ENCODE peak calls at places on chromosomes 13 and 19, in four cellular contexts. O is K562, D is HL-60, Z is GM12878. S is an unnamed sample.

GRCh38 chr13:35469781-35470380 is 6.6 kb downstream of the MAB21L1 start:
- DNase-seq in O (no peak), Z (no peak), D (no peak), S (no peak)

GRCh38 chr19:15248648-15249559 is 16.7 kb upstream of the EPHX3 start:
- DNase-seq in O (no peak), D (no peak), Z (no peak), S (no peak)

GRCh38 chr13:35617420-35617819 is 140.9 kb upstream of the MAB21L1 start:
- DNase-seq in D (no peak), O (no peak), Z (no peak), S (no peak)

GRCh38 chr13:28423010-28423409 is 71.9 kb downstream of the FLT1 start:
- DNase-seq in Z (peak), D (peak), O (no peak), S (no peak)

GRCh38 chr19:40223135-40223822 is 3.2 kb downstream of the CCNP start:
- DNase-seq in Z (no peak), O (no peak), D (no peak), S (no peak)

GRCh38 chr19:20359933-20360720 is 193.1 kb downstream of the ZNF486 start:
- DNase-seq in Z (no peak), O (peak), D (no peak), S (no peak)

GRCh38 chr19:47427241-47428176 is 8.2 kb upstream of the MEIS3 start:
- DNase-seq in Z (no peak), O (peak), D (peak), S (peak)

GRCh38 chr19:33298146-33298911 is 4.0 kb downstream of the CEBPA start:
- DNase-seq in O (no peak), D (peak), Z (no peak), S (no peak)

GRCh38 chr13:96299235-96299634 is 209.3 kb downstream of the HS6ST3 start:
- DNase-seq in Z (no peak), D (no peak), O (no peak), S (no peak)

GRCh38 chr13:97855570-97855970 is 97.9 kb upstream of the IPO5 start:
- DNase-seq in D (peak), Z (peak), O (peak), S (no peak)

GRCh38 chr19:57572415-57572947 is 6.2 kb downstream of the ZNF416 start:
- DNase-seq in O (no peak), Z (no peak), D (no peak), S (no peak)

GRCh38 chr19:1407662-1408299 is 395 bp downstream of the DAZAP1 start:
- DNase-seq in D (no peak), Z (no peak), O (no peak), S (no peak)

GRCh38 chr13:75196112-75196855 is 285.7 kb downstream of the TBC1D4 start:
- DNase-seq in O (no peak), Z (no peak), D (no peak), S (no peak)

GRCh38 chr13:44676534-44676933 is 100.4 kb upstream of the TSC22D1 start:
- DNase-seq in Z (no peak), D (no peak), O (no peak), S (no peak)

GRCh38 chr19:1053176-1054101 is 13.5 kb upstream of the ARHGAP45 start:
- DNase-seq in Z (no peak), O (peak), D (no peak), S (no peak)

GRCh38 chr13:85332595-85332994 is 466.6 kb downstream of the SLITRK6 start:
- DNase-seq in Z (no peak), O (no peak), D (no peak), S (no peak)

GRCh38 chr19:47609885-47610545 is 1.1 kb downstream of the BICRA start:
- DNase-seq in Z (no peak), O (peak), D (peak), S (no peak)

GRCh38 chr13:86464193-86464592 is 665.0 kb upstream of the SLITRK6 start:
- DNase-seq in O (no peak), D (no peak), Z (no peak), S (no peak)

GRCh38 chr19:17075860-17076538 is 422 bp downstream of the MYO9B start:
- DNase-seq in O (peak), D (peak), Z (no peak), S (no peak)

GRCh38 chr13:71831716-71832115 is 35.3 kb downstream of the DACH1 start:
- DNase-seq in Z (no peak), D (peak), O (peak), S (no peak)

GRCh38 chr19:51272183-51272817 is 21.4 kb downstream of the SIGLECL1 start:
- DNase-seq in O (peak), D (peak), Z (no peak), S (no peak)

GRCh38 chr13:53064721-53065120 is 36.1 kb downstream of the OLFM4 start:
- DNase-seq in Z (no peak), D (no peak), O (no peak), S (no peak)

GRCh38 chr19:47776568-47776967 is 1.9 kb upstream of the SELENOW start:
- DNase-seq in O (no peak), D (no peak), Z (no peak), S (no peak)

GRCh38 chr13:89375839-89376238 is 1704.7 kb downstream of the SLITRK5 start:
- DNase-seq in O (no peak), D (no peak), Z (no peak), S (no peak)

GRCh38 chr13:103140001-103140671 is 73.9 kb upstream of the SLC10A2 start:
- DNase-seq in O (peak), Z (peak), D (peak), S (peak)

GRCh38 chr13:65310663-65311328 is 1919.3 kb downstream of the PCDH9 start:
- DNase-seq in D (no peak), Z (no peak), O (no peak), S (no peak)

GRCh38 chr19:47351545-47351944 is 2.4 kb downstream of the DHX34 start:
- DNase-seq in O (peak), D (no peak), Z (no peak), S (no peak)

GRCh38 chr19:32407004-32407992 is 1.7 kb downstream of the DPY19L3 start:
- DNase-seq in Z (no peak), D (no peak), O (peak), S (no peak)

GRCh38 chr19:54430306-54431254 is 15.3 kb downstream of the TTYH1 start:
- DNase-seq in D (peak), Z (no peak), O (peak), S (no peak)

GRCh38 chr19:46746281-46746965 is at the start of gene STRN4:
- DNase-seq in D (peak), O (peak), Z (no peak), S (peak)

GRCh38 chr13:105207586-105208293 is 1327.7 kb downstream of the EFNB2 start:
- DNase-seq in O (no peak), D (no peak), Z (no peak), S (no peak)

GRCh38 chr13:49652691-49653305 is 24.5 kb downstream of the ARL11 start:
- DNase-seq in D (peak), Z (no peak), O (peak), S (peak)

GRCh38 chr13:76266566-76266965 is 619.6 kb downstream of the KCTD12 start:
- DNase-seq in D (no peak), O (no peak), Z (no peak), S (no peak)

GRCh38 chr13:113819731-113820715 is 43.9 kb downstream of the GAS6 start:
- DNase-seq in O (no peak), Z (no peak), D (no peak), S (no peak)

GRCh38 chr13:113411216-113412023 is 41.9 kb downstream of the ADPRHL1 start:
- DNase-seq in D (no peak), Z (no peak), O (no peak), S (no peak)

GRCh38 chr13:31045621-31046081 is 113.2 kb downstream of the TEX26 start:
- DNase-seq in Z (peak), D (peak), O (peak), S (no peak)
- TF ChIP-seq SPI1 in Z (no peak), D (no peak), O (peak), S (peak)

GRCh38 chr19:30228113-30228725 is 144.0 kb upstream of the ZNF536 start:
- DNase-seq in O (no peak), Z (no peak), D (no peak), S (no peak)

GRCh38 chr19:30226464-30227070 is 145.6 kb upstream of the ZNF536 start:
- DNase-seq in D (no peak), O (no peak), Z (no peak), S (no peak)

GRCh38 chr19:30228726-30229523 is 143.3 kb upstream of the ZNF536 start:
- DNase-seq in O (no peak), Z (no peak), D (no peak), S (no peak)

GRCh38 chr19:30227071-30227621 is 145.0 kb upstream of the ZNF536 start:
- DNase-seq in Z (no peak), O (no peak), D (no peak), S (no peak)

GRCh38 chr19:30227661-30228112 is 144.5 kb upstream of the ZNF536 start:
- DNase-seq in Z (no peak), O (peak), D (peak), S (peak)
- TF ChIP-seq SPI1 in Z (no peak), O (no peak), D (no peak), S (no peak)

GRCh38 chr19:19105365-19106060 is 32.8 kb downstream of the TMEM161A start:
- DNase-seq in Z (peak), D (no peak), O (peak), S (no peak)
- TF ChIP-seq SPI1 in Z (no peak), D (no peak), O (no peak), S (no peak)

GRCh38 chr13:99895428-99895998 is 76.1 kb downstream of the ZIC5 start:
- DNase-seq in Z (no peak), O (no peak), D (no peak), S (no peak)

GRCh38 chr13:99895999-99896695 is 75.4 kb downstream of the ZIC5 start:
- DNase-seq in D (no peak), Z (no peak), O (no peak), S (no peak)

GRCh38 chr13:99893567-99893966 is 78.0 kb downstream of the ZIC5 start:
- DNase-seq in O (no peak), Z (no peak), D (no peak), S (no peak)

GRCh38 chr13:99894105-99894504 is 77.5 kb downstream of the ZIC5 start:
- DNase-seq in D (no peak), O (no peak), Z (no peak), S (no peak)

DNA sequence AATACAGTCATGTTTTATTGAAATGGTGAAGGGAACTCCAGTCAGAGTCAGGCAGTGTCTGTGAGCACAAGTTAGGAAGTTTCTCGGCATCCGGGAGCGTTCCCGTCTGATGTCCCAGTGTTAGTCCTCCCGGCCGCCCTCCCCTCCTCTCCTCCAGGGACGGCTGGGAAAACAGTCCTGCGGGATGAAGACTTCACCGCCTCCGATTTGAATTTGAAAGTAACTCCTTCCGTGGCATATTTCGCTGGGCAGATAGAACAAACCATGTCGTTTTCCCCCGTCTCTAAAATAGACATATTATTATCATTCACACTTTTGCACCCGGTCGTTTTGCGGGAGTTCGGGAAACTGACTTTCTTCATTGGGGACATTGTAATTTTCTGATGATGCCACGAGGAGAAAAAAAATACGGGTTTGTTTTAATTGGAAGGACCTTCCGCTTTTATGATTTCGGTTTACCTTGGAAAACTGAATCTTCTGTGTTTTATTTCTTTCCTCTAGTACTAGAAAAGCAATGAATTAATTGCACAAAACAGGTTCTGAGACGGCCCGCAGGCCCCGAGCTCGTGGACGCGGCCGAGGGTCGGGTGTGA is 76.6 kb downstream of the ZIC5 start:
- DNase-seq in D (no peak), Z (no peak), O (no peak), S (no peak)
- TF ChIP-seq SPI1 in D (no peak), Z (no peak), O (no peak), S (no peak)

DNA sequence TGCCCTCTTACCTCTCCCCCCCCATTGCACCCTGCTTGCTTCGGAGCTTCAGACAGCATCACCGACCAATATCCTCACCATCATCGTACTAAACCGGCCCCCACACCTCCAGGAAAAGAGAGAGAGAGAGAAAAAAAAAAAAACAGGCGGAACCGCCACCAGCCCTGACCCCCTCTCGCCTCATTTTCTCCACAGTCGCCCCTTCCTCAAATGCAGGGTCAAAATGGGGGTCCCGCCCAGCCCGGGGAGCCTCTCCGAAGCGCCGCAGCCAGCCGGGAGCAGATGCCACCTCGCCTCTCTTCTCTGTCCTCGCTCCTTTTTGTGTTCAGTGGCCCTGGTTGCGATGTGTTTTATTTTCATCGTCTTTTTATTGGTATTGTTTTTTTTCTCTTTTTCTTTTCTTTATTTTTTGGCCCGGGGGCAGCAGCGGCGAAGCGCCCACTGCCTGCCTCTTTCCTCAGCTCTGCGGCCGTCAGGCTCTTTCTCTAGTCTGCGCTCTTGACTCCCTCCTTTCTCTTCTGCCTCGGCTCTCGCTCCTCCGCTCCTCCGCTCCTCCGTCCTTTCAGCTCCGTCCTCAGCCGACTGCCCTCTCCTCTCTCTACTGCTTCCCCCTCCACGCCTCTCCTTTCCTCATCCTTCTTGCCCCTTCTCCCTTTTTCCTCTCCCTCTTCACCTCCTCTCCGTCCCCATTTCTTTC is 41.4 kb downstream of the DEDD2 start:
- DNase-seq in D (no peak), Z (no peak), O (no peak), S (no peak)
- TF ChIP-seq SPI1 in D (no peak), Z (no peak), O (no peak), S (no peak)

GRCh38 chr13:108961542-108962125 is 332.2 kb downstream of the MYO16 start:
- DNase-seq in D (peak), O (peak), Z (peak), S (peak)
- TF ChIP-seq SPI1 in D (no peak), O (no peak), Z (no peak), S (no peak)

GRCh38 chr19:35267818-35268545 is 780 bp upstream of the USF2 start:
- DNase-seq in Z (no peak), O (peak), D (peak), S (peak)
- TF ChIP-seq SPI1 in Z (no peak), O (no peak), D (no peak), S (no peak)

GRCh38 chr19:37551123-37551993 is 43.2 kb downstream of the ZNF571 start:
- DNase-seq in D (peak), O (peak), Z (no peak), S (peak)
- TF ChIP-seq SPI1 in D (no peak), O (no peak), Z (no peak), S (no peak)

DNA sequence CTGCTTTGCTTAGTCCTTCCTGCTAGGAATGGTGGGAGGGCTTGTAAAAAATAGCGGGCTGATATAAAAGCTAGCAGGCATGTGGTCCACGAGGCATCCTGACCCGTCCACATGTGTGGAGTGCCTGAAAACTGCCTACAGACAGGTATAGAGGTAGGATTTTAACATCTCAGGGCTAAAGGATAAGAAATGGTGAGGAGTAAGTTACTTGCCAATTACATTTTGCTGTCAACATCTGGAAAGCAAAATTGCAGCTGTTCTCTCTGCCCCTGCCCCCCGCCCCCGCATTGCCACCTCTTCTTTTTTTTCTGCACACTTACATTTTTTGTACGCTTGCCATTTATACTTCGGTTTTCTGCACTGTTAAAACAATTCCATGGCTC is 21.0 kb downstream of the NFIX start:
- DNase-seq in Z (no peak), D (no peak), O (no peak), S (no peak)
- TF ChIP-seq SPI1 in Z (no peak), D (no peak), O (no peak), S (no peak)

GRCh38 chr13:30133554-30133912 is 173.8 kb downstream of the KATNAL1 start:
- DNase-seq in D (no peak), O (peak), Z (no peak), S (no peak)
- TF ChIP-seq SPI1 in D (no peak), O (no peak), Z (no peak), S (no peak)